ENCODE peak calls at places on chromosomes 13 and 19, in eight cellular contexts. L is stomach, X is transverse colon, W is colonic mucosa, K is lung, B is right lobe of liver, V is heart left ventricle, H is dorsolateral prefrontal cortex. D is an unnamed sample.

GRCh38 chr19:53876651-53877224 is 5.3 kb upstream of the PRKCG start:
- DNase-seq in H (no peak), B (no peak), K (no peak), W (no peak), V (no peak), X (no peak), L (no peak), D (no peak)

GRCh38 chr19:45404557-45405434 is at the start of gene PPP1R13L:
- DNase-seq in K (peak), X (peak), V (peak), L (peak), H (no peak), B (peak), W (peak), D (peak)

GRCh38 chr13:98039964-98040363 is 86.5 kb downstream of the IPO5 start:
- DNase-seq in X (no peak), W (no peak), K (no peak), L (no peak), B (no peak), H (no peak), V (no peak), D (no peak)

GRCh38 chr13:36582977-36583376 is 90.8 kb upstream of the SERTM1 start:
- DNase-seq in V (no peak), W (no peak), L (no peak), H (no peak), X (no peak), K (no peak), B (no peak), D (no peak)

GRCh38 chr13:80168089-80168850 is 172.7 kb downstream of the SPRY2 start:
- DNase-seq in K (no peak), H (no peak), V (no peak), B (no peak), W (no peak), L (no peak), X (no peak), D (no peak)

GRCh38 chr19:16355293-16356043 is 30.8 kb downstream of the KLF2 start:
- DNase-seq in H (peak), V (peak), K (no peak), B (no peak), L (no peak), W (no peak), X (no peak), D (no peak)

GRCh38 chr13:23655321-23655720 is 85.1 kb downstream of the TNFRSF19 start:
- DNase-seq in B (no peak), K (no peak), X (no peak), H (no peak), L (no peak), V (no peak), W (no peak), D (no peak)

GRCh38 chr19:47274891-47275865 is 493 bp downstream of the INAFM1 start:
- DNase-seq in K (no peak), H (no peak), V (peak), L (no peak), W (no peak), B (no peak), X (peak), D (no peak)

GRCh38 chr19:12789904-12790619 is 1.2 kb upstream of the JUNB start:
- DNase-seq in V (peak), K (peak), H (peak), B (peak), L (peak), W (peak), X (peak), D (peak)

GRCh38 chr19:45591004-45591637 is 6.5 kb upstream of the OPA3 start:
- DNase-seq in X (peak), V (no peak), L (peak), W (peak), K (peak), H (no peak), B (peak), D (no peak)

GRCh38 chr13:39311619-39312018 is 273.4 kb downstream of the NHLRC3 start:
- DNase-seq in H (no peak), W (no peak), L (no peak), B (no peak), V (peak), X (no peak), K (no peak), D (no peak)

GRCh38 chr19:12665281-12665573 is 1.3 kb downstream of the MAN2B1 start:
- DNase-seq in B (no peak), X (peak), V (peak), L (peak), H (no peak), W (peak), K (peak), D (peak)

GRCh38 chr13:73482556-73482955 is 423.8 kb downstream of the KLF5 start:
- DNase-seq in H (no peak), X (no peak), B (no peak), V (no peak), W (no peak), L (no peak), K (no peak), D (no peak)

GRCh38 chr13:40668335-40668734 is 1.9 kb upstream of the FOXO1 start:
- DNase-seq in W (peak), X (peak), B (no peak), L (no peak), K (peak), H (no peak), V (peak), D (peak)

GRCh38 chr13:110565296-110565695 is 3.8 kb upstream of the RAB20 start:
- DNase-seq in X (no peak), K (no peak), W (no peak), B (no peak), H (no peak), L (no peak), V (no peak), D (no peak)

GRCh38 chr19:5231857-5232503 is 108.6 kb downstream of the PTPRS start:
- DNase-seq in B (no peak), L (no peak), V (no peak), W (no peak), X (no peak), K (no peak), H (no peak), D (no peak)

GRCh38 chr19:14786421-14786851 is 8.1 kb upstream of the ADGRE2 start:
- DNase-seq in L (no peak), K (no peak), V (peak), H (peak), W (no peak), X (no peak), B (no peak), D (no peak)

GRCh38 chr19:38034153-38034835 is 127.3 kb downstream of the SIPA1L3 start:
- DNase-seq in K (no peak), W (no peak), L (no peak), H (no peak), V (no peak), X (peak), B (no peak), D (no peak)

GRCh38 chr19:35225951-35226350 is 2.6 kb downstream of the FAM187B start:
- DNase-seq in V (no peak), H (no peak), L (no peak), W (no peak), K (no peak), B (peak), X (no peak), D (peak)

GRCh38 chr13:48493851-48494250 is 39.0 kb downstream of the RCBTB2 start:
- DNase-seq in X (no peak), V (no peak), L (no peak), W (no peak), H (no peak), K (no peak), B (no peak), D (no peak)

GRCh38 chr19:2795827-2796658 is 10.7 kb downstream of the THOP1 start:
- DNase-seq in X (no peak), V (no peak), K (no peak), H (no peak), L (no peak), W (no peak), B (no peak), D (no peak)

GRCh38 chr19:34232566-34233481 is 21.5 kb upstream of the GARRE1 start:
- DNase-seq in L (no peak), H (no peak), V (peak), K (no peak), W (no peak), X (no peak), B (no peak), D (no peak)

GRCh38 chr13:97367016-97367415 is 67.0 kb upstream of the RAP2A start:
- DNase-seq in X (no peak), L (no peak), B (no peak), W (no peak), V (no peak), H (no peak), K (no peak), D (no peak)

GRCh38 chr13:21949818-21950429 is 279.1 kb downstream of the FGF9 start:
- DNase-seq in K (no peak), L (no peak), V (no peak), H (no peak), W (no peak), X (no peak), B (no peak), D (no peak)

GRCh38 chr19:57192064-57192395 is 730 bp downstream of the ZNF264 start:
- DNase-seq in W (no peak), X (no peak), L (no peak), B (no peak), H (no peak), K (no peak), V (no peak), D (no peak)

GRCh38 chr13:87122551-87122950 is 548.6 kb upstream of the SLITRK5 start:
- DNase-seq in V (no peak), X (no peak), H (no peak), B (no peak), L (no peak), W (no peak), K (no peak), D (no peak)

GRCh38 chr13:98349731-98350305 is 172.7 kb upstream of the RNF113B start:
- DNase-seq in X (peak), W (no peak), K (no peak), B (peak), H (no peak), L (peak), V (peak), D (no peak)

GRCh38 chr13:44648392-44649117 is 72.4 kb upstream of the TSC22D1 start:
- DNase-seq in B (no peak), W (no peak), H (no peak), X (no peak), V (no peak), K (no peak), L (no peak), D (no peak)

GRCh38 chr19:46009530-46010510 is 13.0 kb downstream of the PGLYRP1 start:
- DNase-seq in H (peak), L (peak), K (peak), B (peak), W (peak), X (peak), V (peak), D (peak)

GRCh38 chr13:55439450-55439849 is 1701.3 kb upstream of the PRR20A start:
- DNase-seq in V (no peak), L (no peak), B (no peak), W (no peak), K (no peak), X (no peak), H (no peak), D (no peak)

GRCh38 chr13:74869846-74870245 is 612.1 kb downstream of the TBC1D4 start:
- DNase-seq in V (no peak), X (no peak), L (no peak), K (no peak), W (no peak), B (no peak), H (no peak), D (no peak)

GRCh38 chr19:5996102-5996501 is 18.2 kb upstream of the RANBP3 start:
- DNase-seq in B (no peak), X (no peak), V (no peak), H (no peak), K (no peak), L (no peak), W (no peak), D (no peak)

GRCh38 chr13:74687452-74688180 is 553.4 kb upstream of the KLF12 start:
- DNase-seq in K (no peak), V (peak), L (no peak), B (peak), W (no peak), H (no peak), X (no peak), D (no peak)

GRCh38 chr13:30142502-30143211 is 164.7 kb downstream of the KATNAL1 start:
- DNase-seq in B (no peak), H (no peak), W (no peak), L (no peak), V (no peak), X (peak), K (no peak), D (no peak)

GRCh38 chr13:94311893-94312292 is 167.6 kb downstream of the DCT start:
- DNase-seq in K (no peak), L (no peak), H (no peak), W (no peak), B (no peak), X (no peak), V (no peak), D (no peak)

GRCh38 chr13:74554581-74555290 is 420.5 kb upstream of the KLF12 start:
- DNase-seq in H (no peak), K (no peak), B (no peak), X (no peak), V (no peak), W (no peak), L (no peak), D (no peak)

DNA sequence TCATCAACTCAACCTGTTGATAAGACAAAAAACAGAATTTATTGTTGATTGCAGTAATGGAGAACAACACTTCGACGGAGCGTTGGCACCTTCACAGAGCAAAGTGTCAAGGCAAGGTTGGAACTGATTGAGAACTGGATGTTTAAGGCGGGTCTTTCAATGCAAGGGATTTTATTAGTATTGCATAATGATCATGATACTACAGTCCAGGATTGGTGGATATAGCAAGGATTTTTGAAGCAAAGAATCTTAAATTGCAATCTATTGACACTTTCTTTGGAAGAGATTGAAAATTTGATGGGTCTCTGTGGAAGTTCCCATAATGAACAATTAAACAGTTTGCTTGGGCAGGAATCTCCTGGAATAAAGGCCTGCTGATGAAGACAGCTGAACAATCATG is 632 bp upstream of the ZNF235 start:
- DNase-seq in L (no peak), K (no peak), V (no peak), X (no peak), B (no peak), W (no peak), H (no peak), D (no peak)
- H3K4me3 ChIP-seq in L (peak), K (no peak), V (peak), X (peak), B (peak), W (peak), H (peak), D (peak)

DNA sequence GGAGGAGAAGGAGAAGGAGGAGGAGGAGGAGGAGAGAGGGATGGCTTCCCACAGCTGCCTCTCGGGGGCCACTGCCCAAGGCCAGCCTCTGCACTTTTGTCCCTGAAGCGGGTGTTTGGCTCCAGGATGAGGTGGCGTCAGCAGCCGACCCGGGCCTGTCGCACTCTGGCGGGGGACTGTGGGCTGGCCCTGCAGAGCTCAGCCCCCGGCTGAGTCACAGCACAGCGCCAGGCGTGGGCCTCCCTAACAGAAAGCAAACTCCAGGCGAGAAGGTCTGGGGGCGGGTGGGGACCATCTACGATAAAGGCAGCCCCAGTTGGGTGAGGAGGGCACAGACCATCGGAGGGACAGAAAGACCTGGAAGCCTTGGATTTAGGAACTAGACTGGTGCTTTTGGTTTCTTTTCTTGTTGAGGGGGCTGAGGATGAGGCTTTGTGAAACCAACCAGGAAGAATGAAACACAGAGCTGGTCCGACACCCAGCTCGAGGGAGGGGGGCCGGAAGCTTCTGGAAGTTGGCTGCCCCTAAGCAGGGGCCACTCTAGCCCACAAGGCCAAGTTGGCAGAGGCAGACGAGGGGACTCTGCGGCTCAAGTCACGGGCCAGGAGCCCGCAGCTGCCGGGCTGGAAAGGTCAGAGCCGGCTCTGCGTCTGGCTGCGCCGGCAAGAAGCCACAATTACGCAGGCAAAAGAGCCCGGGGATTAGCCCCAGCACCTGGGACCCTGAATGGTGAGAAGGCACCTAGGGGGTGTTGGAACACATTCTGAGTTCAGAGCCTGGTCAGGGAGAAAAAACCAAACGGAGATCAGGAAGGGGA is 18.2 kb downstream of the LSM4 start:
- DNase-seq in V (peak), B (peak), K (peak), W (peak), H (peak), L (peak), X (peak), D (peak)
- TF ChIP-seq CTCF in V (no peak), B (no peak), K (no peak), W (no peak), H (no peak), L (no peak), X (no peak), D (no peak)

GRCh38 chr19:58261600-58261967 is 17.2 kb upstream of the ZNF8 start:
- DNase-seq in L (no peak), V (no peak), K (no peak), W (no peak), H (no peak), X (no peak), B (no peak), D (no peak)

GRCh38 chr19:58265100-58265499 is 13.7 kb upstream of the ZNF8 start:
- DNase-seq in L (no peak), B (no peak), X (no peak), W (no peak), H (no peak), K (no peak), V (no peak), D (no peak)

GRCh38 chr19:58262922-58263296 is 15.8 kb upstream of the ZNF8 start:
- DNase-seq in W (no peak), X (no peak), H (no peak), B (no peak), K (no peak), L (no peak), V (no peak), D (no peak)

DNA sequence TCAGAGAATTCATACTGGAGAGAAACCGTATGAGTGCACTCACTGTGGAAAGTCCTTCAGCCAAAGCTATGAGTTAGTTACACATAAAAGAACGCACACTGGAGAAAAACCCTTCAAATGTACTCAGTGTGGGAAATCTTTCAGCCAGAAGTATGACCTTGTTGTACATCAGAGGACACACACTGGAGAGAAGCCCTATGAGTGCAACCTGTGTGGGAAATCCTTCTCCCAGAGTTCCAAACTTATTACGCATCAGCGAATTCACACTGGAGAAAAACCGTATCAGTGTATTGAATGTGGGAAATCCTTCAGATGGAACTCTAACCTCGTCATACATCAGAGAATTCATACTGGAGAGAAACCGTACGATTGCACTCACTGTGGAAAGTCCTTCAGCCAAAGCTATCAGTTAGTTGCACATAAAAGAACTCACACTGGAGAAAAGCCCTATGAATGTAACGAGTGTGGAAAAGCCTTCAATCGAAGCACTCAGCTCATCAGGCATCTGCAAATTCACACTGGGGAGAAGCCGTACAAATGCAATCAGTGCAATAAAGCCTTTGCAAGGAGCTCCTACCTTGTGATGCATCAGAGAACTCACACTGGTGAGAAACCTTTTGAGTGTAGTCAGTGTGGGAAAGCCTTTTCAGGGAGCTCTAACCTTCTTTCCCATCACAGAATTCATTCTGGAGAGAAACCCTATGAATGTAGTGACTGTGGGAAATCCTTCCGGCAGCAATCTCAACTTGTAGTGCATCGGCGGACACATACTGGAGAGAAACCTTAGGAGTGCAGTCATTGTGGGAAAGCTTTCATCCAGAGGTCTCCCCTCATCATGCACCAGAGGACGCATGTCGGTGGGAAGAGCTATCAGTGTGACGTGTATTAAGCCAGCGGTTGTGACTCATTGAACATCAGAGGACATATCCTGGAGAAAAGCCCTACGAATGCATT is 16.5 kb upstream of the ZNF8 start:
- DNase-seq in K (no peak), B (no peak), H (no peak), W (no peak), V (no peak), X (no peak), L (no peak), D (no peak)
- H3K4me3 ChIP-seq in K (no peak), B (no peak), H (no peak), W (no peak), V (no peak), X (no peak), L (no peak), D (peak)

GRCh38 chr13:41707192-41707858 is 250.0 kb downstream of the RGCC start:
- DNase-seq in K (no peak), B (no peak), X (no peak), L (no peak), V (no peak), W (no peak), H (no peak), D (no peak)
- TF ChIP-seq CTCF in K (no peak), B (no peak), X (no peak), L (no peak), V (no peak), W (no peak), H (no peak), D (no peak)

GRCh38 chr13:46893820-46894533 is 2.9 kb downstream of the HTR2A start:
- DNase-seq in W (peak), V (peak), K (peak), L (peak), H (peak), B (peak), X (peak), D (peak)

GRCh38 chr13:46896346-46897138 is at the start of gene HTR2A:
- DNase-seq in V (peak), X (no peak), W (no peak), K (no peak), L (peak), B (peak), H (peak), D (no peak)

GRCh38 chr13:46894534-46894906 is 2.3 kb downstream of the HTR2A start:
- DNase-seq in B (no peak), H (no peak), W (no peak), K (no peak), V (no peak), L (no peak), X (no peak), D (no peak)

DNA sequence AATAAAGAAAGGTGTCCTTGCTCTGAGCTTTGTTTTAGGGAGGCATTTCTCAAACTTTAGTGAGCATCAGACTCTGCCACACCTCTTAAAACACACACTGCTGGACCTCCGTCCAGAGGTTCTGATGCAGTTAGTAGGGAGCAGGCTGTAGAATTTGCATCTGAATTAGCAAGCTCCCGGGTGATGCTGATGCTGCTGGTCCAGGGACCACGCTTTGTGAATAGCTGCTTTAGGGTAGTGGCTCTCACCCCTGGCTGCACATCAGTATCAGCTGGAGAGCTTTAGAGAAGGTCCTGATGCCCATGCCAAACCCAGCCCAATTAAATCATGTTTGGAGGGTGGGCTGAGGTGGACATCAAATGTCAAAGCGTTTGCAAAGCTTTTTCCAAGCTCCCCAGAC is 3.6 kb downstream of the HTR2A start:
- DNase-seq in H (no peak), L (no peak), K (no peak), X (no peak), W (no peak), B (no peak), V (no peak), D (no peak)
- H3K4me3 ChIP-seq in H (peak), L (peak), K (no peak), X (peak), W (no peak), B (peak), V (no peak), D (no peak)

D was measured in CD8-positive, alpha-beta T cell.